ENCODE peak calls at places on chromosomes 4 and X, in eight cellular contexts. V, G, M, L, C, A, Q and X are unnamed samples.

GRCh38 chr4:147678796-147679549 is 5.0 kb downstream of the PRMT9 start:
- DNase-seq in A (no peak), L (peak; percentile 41), C (no peak), Q (no peak), G (no peak), M (no peak), V (no peak), X (no peak)

GRCh38 chr4:26821677-26822503 is 38.8 kb upstream of the STIM2 start:
- DNase-seq in A (no peak), M (no peak), C (no peak), Q (no peak), G (no peak), L (peak; percentile 20), V (no peak), X (no peak)

GRCh38 chrX:115592997-115593734 is 32.2 kb downstream of the PLS3 start:
- DNase-seq in C (no peak), L (peak; percentile 56), M (no peak), Q (no peak), A (no peak), V (no peak), G (no peak), X (no peak)

GRCh38 chr4:101020956-101021355 is 326.4 kb downstream of the PPP3CA start:
- DNase-seq in M (no peak), C (no peak), A (no peak), G (no peak), L (peak; percentile 75), Q (no peak), V (no peak), X (no peak)

GRCh38 chr4:94458682-94459081 is 6.9 kb downstream of the PDLIM5 start:
- DNase-seq in L (no peak), M (no peak), Q (no peak), V (no peak), C (no peak), A (no peak), G (no peak), X (no peak)

GRCh38 chr4:172666711-172667368 is 501.8 kb upstream of the GALNT7 start:
- DNase-seq in M (no peak), A (no peak), Q (no peak), L (peak; percentile 22), V (no peak), G (peak; percentile 52), C (no peak), X (no peak)

GRCh38 chr4:120731561-120731960 is 191.0 kb downstream of the PRDM5 start:
- DNase-seq in G (no peak), V (no peak), Q (no peak), M (no peak), C (no peak), A (no peak), L (peak; percentile 18), X (no peak)

GRCh38 chrX:115229337-115229991 is 4.4 kb downstream of the LRCH2 start:
- DNase-seq in L (no peak), A (no peak), M (no peak), G (no peak), C (no peak), Q (no peak), V (no peak), X (no peak)

GRCh38 chr4:83605216-83605615 is 69.3 kb downstream of the GPAT3 start:
- DNase-seq in C (no peak), L (no peak), Q (no peak), V (no peak), M (no peak), A (no peak), G (no peak), X (no peak)

GRCh38 chr4:38591617-38592337 is 72.2 kb upstream of the KLF3 start:
- DNase-seq in V (no peak), M (no peak), Q (no peak), L (no peak), A (no peak), G (no peak), C (no peak), X (no peak)

GRCh38 chr4:93870876-93871458 is 42.4 kb downstream of the ATOH1 start:
- DNase-seq in A (no peak), C (no peak), V (no peak), G (no peak), M (no peak), L (no peak), Q (no peak), X (no peak)

GRCh38 chr4:75037253-75037652 is 104.3 kb downstream of the PARM1 start:
- DNase-seq in V (no peak), Q (no peak), M (no peak), A (no peak), C (no peak), L (no peak), G (no peak), X (no peak)

GRCh38 chr4:6802626-6803025 is 20.1 kb downstream of the KIAA0232 start:
- DNase-seq in Q (no peak), L (no peak), V (no peak), C (no peak), M (no peak), A (no peak), G (no peak), X (no peak)
- H3K4me1 ChIP-seq in Q (no peaks in the 10 kb centered on the region), L (peaks cover 8% of the 10 kb centered on the region), V (peaks cover 11% of the 10 kb centered on the region), C (peaks cover 6% of the 10 kb centered on the region), M (no peaks in the 10 kb centered on the region), A (peaks cover under 1% of the 10 kb centered on the region), G (peaks cover 11% of the 10 kb centered on the region), X (peaks cover 40% of the 10 kb centered on the region)

GRCh38 chr4:152464030-152464823 is 71.7 kb downstream of the FBXW7 start:
- DNase-seq in G (no peak), V (no peak), Q (peak; percentile 7), C (no peak), L (no peak), M (no peak), A (no peak), X (no peak)

GRCh38 chr4:152460488-152460887 is 75.4 kb downstream of the FBXW7 start:
- DNase-seq in A (no peak), C (no peak), M (no peak), G (no peak), L (peak; percentile 78), V (no peak), Q (no peak), X (no peak)

GRCh38 chr4:152463562-152463961 is 72.3 kb downstream of the FBXW7 start:
- DNase-seq in Q (no peak), A (no peak), M (no peak), C (no peak), L (no peak), G (no peak), V (no peak), X (no peak)

GRCh38 chr4:152462047-152462446 is 73.8 kb downstream of the FBXW7 start:
- DNase-seq in C (no peak), M (no peak), L (no peak), G (no peak), V (no peak), Q (no peak), A (no peak), X (no peak)

DNA sequence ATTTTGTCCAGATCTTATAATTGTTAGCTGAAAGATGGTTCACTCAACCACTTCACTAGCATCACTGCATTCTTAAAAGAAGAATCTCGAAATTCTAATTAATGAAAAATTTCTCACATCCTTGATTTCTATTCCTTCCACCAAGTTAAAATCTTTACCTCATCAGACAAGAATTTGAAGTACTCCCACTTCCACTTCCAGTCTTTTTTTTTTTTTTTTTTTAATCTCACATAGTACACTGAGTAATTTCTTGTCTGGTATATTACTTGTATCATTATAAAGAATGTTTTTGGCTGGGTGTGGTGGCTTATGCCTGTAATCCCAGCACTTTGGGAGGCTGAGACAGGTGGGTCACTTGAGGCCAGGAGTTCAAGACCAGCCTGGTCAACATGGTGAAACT is 73.2 kb downstream of the FBXW7 start:
- DNase-seq in V (no peak), G (no peak), A (no peak), Q (no peak), M (no peak), C (no peak), L (peak; percentile 17), X (no peak)
- H3K4me1 ChIP-seq in V (peaks cover 55% of the 10 kb centered on the region), G (no peaks in the 10 kb centered on the region), A (no peaks in the 10 kb centered on the region), Q (peaks cover 9% of the 10 kb centered on the region), M (no peaks in the 10 kb centered on the region), C (peaks cover 11% of the 10 kb centered on the region), L (peaks cover 6% of the 10 kb centered on the region), X (no peaks in the 10 kb centered on the region)

GRCh38 chr4:1115528-1116293 is 2.3 kb upstream of the RNF212 start:
- DNase-seq in G (no peak), Q (no peak), C (no peak), V (no peak), L (no peak), M (no peak), A (no peak), X (no peak)

GRCh38 chr4:1111259-1111809 is 2.0 kb downstream of the RNF212 start:
- DNase-seq in L (no peak), Q (no peak), V (no peak), G (no peak), M (no peak), C (peak; percentile 79), A (no peak), X (peak; percentile 64)

GRCh38 chr4:1112174-1112820 is 1.1 kb downstream of the RNF212 start:
- DNase-seq in A (no peak), C (peak; percentile 71), G (no peak), L (no peak), M (no peak), V (no peak), Q (no peak), X (peak; percentile 76)

GRCh38 chr4:1112821-1113182 is 562 bp downstream of the RNF212 start:
- DNase-seq in V (no peak), A (no peak), L (no peak), G (no peak), Q (no peak), M (no peak), C (no peak), X (no peak)

DNA sequence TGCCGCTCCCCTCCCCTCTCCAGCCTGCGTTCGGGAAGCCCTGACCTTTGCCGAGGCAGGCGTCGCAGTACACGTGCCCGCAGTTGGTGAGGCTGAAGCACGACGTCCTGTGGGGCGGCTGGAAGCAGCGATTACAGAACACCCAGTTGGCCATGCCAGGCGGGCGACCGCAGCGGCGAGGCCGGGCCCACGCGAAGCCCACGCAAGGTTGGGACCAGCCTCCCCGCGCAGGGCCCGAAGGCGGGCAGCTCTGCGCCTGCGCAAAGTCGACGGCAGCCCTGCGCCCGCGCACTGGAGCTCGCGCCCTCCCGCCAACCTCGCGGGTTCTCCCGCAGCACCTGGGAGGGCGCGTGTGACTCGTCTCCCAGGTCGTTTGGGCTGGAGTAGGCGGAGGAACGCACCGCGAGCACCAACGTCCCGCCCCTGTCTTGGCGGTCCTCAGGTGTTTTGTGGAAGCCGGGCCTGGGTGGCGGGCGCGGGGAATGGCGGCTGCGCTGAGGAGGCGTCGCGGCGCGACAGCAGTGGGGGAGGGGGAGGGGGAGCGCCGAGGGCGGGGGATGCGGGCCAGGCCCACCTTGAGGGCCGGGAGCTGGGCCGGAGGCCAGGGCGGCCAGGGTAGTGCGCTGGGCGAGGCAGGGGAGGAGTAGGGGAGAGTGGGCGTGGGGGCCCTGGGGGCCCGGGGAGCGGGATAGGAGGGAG is at the start of gene RNF212:
- DNase-seq in V (no peak), L (no peak), M (no peak), Q (peak; percentile 57), A (no peak), C (no peak), G (peak; percentile 39), X (peak; percentile 54)
- H3K4me1 ChIP-seq in V (no peaks in the 10 kb centered on the region), L (no peaks in the 10 kb centered on the region), M (no peaks in the 10 kb centered on the region), Q (no peaks in the 10 kb centered on the region), A (peaks cover 5% of the 10 kb centered on the region), C (peaks cover 23% of the 10 kb centered on the region), G (no peaks in the 10 kb centered on the region), X (peaks cover 12% of the 10 kb centered on the region)

GRCh38 chr4:125529071-125529470 is 214.3 kb downstream of the FAT4 start:
- DNase-seq in V (no peak), M (no peak), G (no peak), L (peak; percentile 3), C (no peak), Q (no peak), A (no peak), X (no peak)
- H3K4me1 ChIP-seq in V (no peaks in the 10 kb centered on the region), M (no peaks in the 10 kb centered on the region), G (peaks cover 5% of the 10 kb centered on the region), L (no peaks in the 10 kb centered on the region), C (no peaks in the 10 kb centered on the region), Q (no peaks in the 10 kb centered on the region), A (no peaks in the 10 kb centered on the region), X (no peaks in the 10 kb centered on the region)

GRCh38 chr4:67558493-67558892 is at the start of gene STAP1:
- DNase-seq in V (no peak), C (no peak), Q (peak; percentile 73), L (no peak), G (no peak), A (no peak), M (no peak), X (no peak)
- H3K4me1 ChIP-seq in V (no peaks in the 10 kb centered on the region), C (no peaks in the 10 kb centered on the region), Q (peaks cover 3% of the 10 kb centered on the region), L (no peaks in the 10 kb centered on the region), G (no peaks in the 10 kb centered on the region), A (no peaks in the 10 kb centered on the region), M (no peaks in the 10 kb centered on the region), X (no peaks in the 10 kb centered on the region)